ENCODE peak calls at places on chromosomes 2 and 18, in six cellular contexts. One of them, this sample, is unnamed.

GRCh38 chr2:203648273-203648672 is 58.2 kb upstream of the CD28 start:
- DNase-seq in transverse colon: no peak
- DNase-seq in IMR-90: peak; percentile 21
- DNase-seq in testis: no peak
- DNase-seq in sigmoid colon: no peak
- DNase-seq in heart left ventricle: no peak
- DNase-seq in this sample: no peak

GRCh38 chr2:27085670-27086089 is 892 bp upstream of the KHK start:
- DNase-seq in testis: peak; percentile 88
- DNase-seq in sigmoid colon: peak; percentile 94
- DNase-seq in transverse colon: peak; percentile 84
- DNase-seq in IMR-90: peak; percentile 45
- DNase-seq in heart left ventricle: peak; percentile 81
- DNase-seq in this sample: peak; percentile 91

GRCh38 chr2:67515021-67515420 is 117.9 kb downstream of the ETAA1 start:
- DNase-seq in IMR-90: no peak
- DNase-seq in testis: no peak
- DNase-seq in sigmoid colon: no peak
- DNase-seq in transverse colon: no peak
- DNase-seq in heart left ventricle: no peak
- DNase-seq in this sample: no peak

GRCh38 chr2:186590538-186591441 is 934 bp downstream of the ITGAV start:
- DNase-seq in heart left ventricle: peak; percentile 58
- DNase-seq in sigmoid colon: no peak
- DNase-seq in IMR-90: peak; percentile 45
- DNase-seq in transverse colon: peak; percentile 41
- DNase-seq in testis: peak; percentile 79
- DNase-seq in this sample: no peak

GRCh38 chr2:205494856-205495255 is 187.4 kb upstream of the NRP2 start:
- DNase-seq in sigmoid colon: no peak
- DNase-seq in IMR-90: peak; percentile 73
- DNase-seq in testis: no peak
- DNase-seq in heart left ventricle: no peak
- DNase-seq in transverse colon: no peak
- DNase-seq in this sample: no peak

GRCh38 chr2:36462311-36462710 is 106.7 kb downstream of the CRIM1 start:
- DNase-seq in transverse colon: no peak
- DNase-seq in testis: no peak
- DNase-seq in sigmoid colon: no peak
- DNase-seq in heart left ventricle: no peak
- DNase-seq in IMR-90: no peak
- DNase-seq in this sample: no peak

GRCh38 chr2:101830555-101830954 is 133.0 kb downstream of the MAP4K4 start:
- DNase-seq in sigmoid colon: no peak
- DNase-seq in heart left ventricle: no peak
- DNase-seq in IMR-90: peak; percentile 91
- DNase-seq in transverse colon: no peak
- DNase-seq in testis: no peak
- DNase-seq in this sample: no peak

GRCh38 chr2:182652326-182652725 is 63.7 kb upstream of the DNAJC10 start:
- DNase-seq in IMR-90: no peak
- DNase-seq in sigmoid colon: no peak
- DNase-seq in heart left ventricle: no peak
- DNase-seq in testis: no peak
- DNase-seq in transverse colon: no peak
- DNase-seq in this sample: no peak

GRCh38 chr2:164542584-164543021 is 78.7 kb downstream of the GRB14 start:
- DNase-seq in testis: no peak
- DNase-seq in transverse colon: no peak
- DNase-seq in heart left ventricle: no peak
- DNase-seq in sigmoid colon: no peak
- DNase-seq in IMR-90: peak; percentile 15
- DNase-seq in this sample: no peak

GRCh38 chr2:107303964-107304363 is 418.0 kb upstream of the ST6GAL2 start:
- DNase-seq in IMR-90: no peak
- DNase-seq in testis: no peak
- DNase-seq in transverse colon: no peak
- DNase-seq in heart left ventricle: no peak
- DNase-seq in sigmoid colon: no peak
- DNase-seq in this sample: no peak

GRCh38 chr2:16525265-16525887 is 140.3 kb downstream of the CYRIA start:
- DNase-seq in IMR-90: no peak
- DNase-seq in testis: peak; percentile 70
- DNase-seq in heart left ventricle: no peak
- DNase-seq in transverse colon: peak; percentile 26
- DNase-seq in sigmoid colon: no peak
- DNase-seq in this sample: no peak

GRCh38 chr2:197672494-197672893 is 2.9 kb downstream of the RFTN2 start:
- DNase-seq in testis: no peak
- DNase-seq in heart left ventricle: no peak
- DNase-seq in IMR-90: no peak
- DNase-seq in transverse colon: no peak
- DNase-seq in sigmoid colon: no peak
- DNase-seq in this sample: no peak

GRCh38 chr18:72114801-72115594 is 429.1 kb downstream of the CBLN2 start:
- DNase-seq in sigmoid colon: no peak
- DNase-seq in transverse colon: no peak
- DNase-seq in heart left ventricle: no peak
- DNase-seq in testis: no peak
- DNase-seq in IMR-90: no peak
- DNase-seq in this sample: no peak

GRCh38 chr2:45700407-45701013 is 49.0 kb downstream of the PRKCE start:
- DNase-seq in heart left ventricle: no peak
- DNase-seq in transverse colon: no peak
- DNase-seq in testis: peak; percentile 46
- DNase-seq in IMR-90: no peak
- DNase-seq in sigmoid colon: peak; percentile 85
- DNase-seq in this sample: no peak

GRCh38 chr2:102788880-102789250 is 27.0 kb downstream of the TMEM182 start:
- DNase-seq in transverse colon: peak; percentile 15
- DNase-seq in IMR-90: no peak
- DNase-seq in testis: no peak
- DNase-seq in sigmoid colon: peak; percentile 90
- DNase-seq in heart left ventricle: peak; percentile 59
- DNase-seq in this sample: no peak

GRCh38 chr2:69735696-69736095 is 6.2 kb upstream of the ANXA4 start:
- DNase-seq in transverse colon: no peak
- DNase-seq in heart left ventricle: no peak
- DNase-seq in testis: peak; percentile 68
- DNase-seq in sigmoid colon: no peak
- DNase-seq in IMR-90: no peak
- DNase-seq in this sample: no peak

GRCh38 chr2:195622966-195623365 is 34.1 kb upstream of the SLC39A10 start:
- DNase-seq in testis: no peak
- DNase-seq in sigmoid colon: no peak
- DNase-seq in heart left ventricle: no peak
- DNase-seq in IMR-90: peak; percentile 12
- DNase-seq in transverse colon: no peak
- DNase-seq in this sample: no peak

GRCh38 chr2:10150436-10150835 is 27.9 kb downstream of the RRM2 start:
- DNase-seq in sigmoid colon: no peak
- DNase-seq in IMR-90: no peak
- DNase-seq in testis: no peak
- DNase-seq in heart left ventricle: no peak
- DNase-seq in transverse colon: no peak
- DNase-seq in this sample: no peak

GRCh38 chr2:72669121-72669520 is 156.7 kb downstream of the EXOC6B start:
- DNase-seq in transverse colon: no peak
- DNase-seq in sigmoid colon: no peak
- DNase-seq in testis: no peak
- DNase-seq in IMR-90: peak; percentile 77
- DNase-seq in heart left ventricle: no peak
- DNase-seq in this sample: no peak

GRCh38 chr18:75638597-75639467 is 211.3 kb upstream of the SMIM21 start:
- DNase-seq in sigmoid colon: peak; percentile 76
- DNase-seq in IMR-90: peak; percentile 60
- DNase-seq in testis: peak; percentile 24
- DNase-seq in transverse colon: no peak
- DNase-seq in heart left ventricle: peak; percentile 34
- DNase-seq in this sample: no peak

GRCh38 chr2:240134466-240134865 is 1.6 kb downstream of the COPS9 start:
- DNase-seq in transverse colon: no peak
- DNase-seq in IMR-90: no peak
- DNase-seq in sigmoid colon: no peak
- DNase-seq in testis: peak; percentile 9
- DNase-seq in heart left ventricle: no peak
- DNase-seq in this sample: peak; percentile 54

GRCh38 chr2:14790041-14790640 is 157.6 kb downstream of the LRATD1 start:
- DNase-seq in heart left ventricle: no peak
- DNase-seq in transverse colon: no peak
- DNase-seq in IMR-90: no peak
- DNase-seq in sigmoid colon: no peak
- DNase-seq in testis: no peak
- DNase-seq in this sample: no peak

GRCh38 chr2:65820454-65820853 is 388.1 kb upstream of the SPRED2 start:
- DNase-seq in heart left ventricle: no peak
- DNase-seq in testis: no peak
- DNase-seq in IMR-90: no peak
- DNase-seq in sigmoid colon: no peak
- DNase-seq in transverse colon: no peak
- DNase-seq in this sample: no peak

GRCh38 chr2:86793752-86794151 is 3.0 kb upstream of the CD8A start:
- DNase-seq in transverse colon: no peak
- DNase-seq in IMR-90: no peak
- DNase-seq in heart left ventricle: no peak
- DNase-seq in sigmoid colon: no peak
- DNase-seq in testis: no peak
- DNase-seq in this sample: no peak

GRCh38 chr2:181312515-181312927 is 144.7 kb upstream of the ITGA4 start:
- DNase-seq in heart left ventricle: no peak
- DNase-seq in transverse colon: peak; percentile 21
- DNase-seq in testis: no peak
- DNase-seq in sigmoid colon: no peak
- DNase-seq in IMR-90: no peak
- DNase-seq in this sample: peak; percentile 27
- H3K4me1 ChIP-seq in heart left ventricle: no peaks in the 10 kb centered on the region
- H3K4me1 ChIP-seq in transverse colon: no peaks in the 10 kb centered on the region
- H3K4me1 ChIP-seq in testis: no peaks in the 10 kb centered on the region
- H3K4me1 ChIP-seq in sigmoid colon: no peaks in the 10 kb centered on the region
- H3K4me1 ChIP-seq in IMR-90: no peaks in the 10 kb centered on the region
- H3K4me1 ChIP-seq in this sample: peaks cover 74% of the 10 kb centered on the region

GRCh38 chr2:159904565-159905281 is 106.7 kb upstream of the CD302 start:
- DNase-seq in transverse colon: peak; percentile 90
- DNase-seq in heart left ventricle: peak; percentile 56
- DNase-seq in IMR-90: no peak
- DNase-seq in sigmoid colon: no peak
- DNase-seq in testis: peak; percentile 60
- DNase-seq in this sample: peak; percentile 96
- TF ChIP-seq POLR2A in transverse colon: peak; percentile 74
- TF ChIP-seq POLR2A in heart left ventricle: no peak
- TF ChIP-seq POLR2A in IMR-90: no peak
- TF ChIP-seq POLR2A in sigmoid colon: no peak
- TF ChIP-seq POLR2A in testis: no peak
- TF ChIP-seq POLR2A in this sample: no peak

GRCh38 chr2:7057865-7058400 is 140.7 kb downstream of the RNF144A start:
- DNase-seq in heart left ventricle: no peak
- DNase-seq in sigmoid colon: no peak
- DNase-seq in transverse colon: no peak
- DNase-seq in testis: no peak
- DNase-seq in IMR-90: no peak
- DNase-seq in this sample: no peak

GRCh38 chr2:7053650-7054262 is 136.5 kb downstream of the RNF144A start:
- DNase-seq in testis: peak; percentile 49
- DNase-seq in sigmoid colon: peak; percentile 68
- DNase-seq in IMR-90: no peak
- DNase-seq in transverse colon: no peak
- DNase-seq in heart left ventricle: no peak
- DNase-seq in this sample: peak; percentile 78

GRCh38 chr2:7048762-7049294 is 131.6 kb downstream of the RNF144A start:
- DNase-seq in transverse colon: no peak
- DNase-seq in testis: no peak
- DNase-seq in sigmoid colon: no peak
- DNase-seq in heart left ventricle: no peak
- DNase-seq in IMR-90: no peak
- DNase-seq in this sample: no peak

GRCh38 chr2:7052404-7052803 is 135.2 kb downstream of the RNF144A start:
- DNase-seq in sigmoid colon: no peak
- DNase-seq in transverse colon: no peak
- DNase-seq in IMR-90: no peak
- DNase-seq in testis: no peak
- DNase-seq in heart left ventricle: no peak
- DNase-seq in this sample: peak; percentile 82
- H3K4me1 ChIP-seq in sigmoid colon: peaks cover 6% of the 10 kb centered on the region
- H3K4me1 ChIP-seq in transverse colon: no peaks in the 10 kb centered on the region
- H3K4me1 ChIP-seq in IMR-90: no peaks in the 10 kb centered on the region
- H3K4me1 ChIP-seq in testis: no peaks in the 10 kb centered on the region
- H3K4me1 ChIP-seq in heart left ventricle: no peaks in the 10 kb centered on the region
- H3K4me1 ChIP-seq in this sample: peaks cover 20% of the 10 kb centered on the region

GRCh38 chr2:169824373-169825333 is at the start of gene METTL5:
- DNase-seq in heart left ventricle: peak; percentile 86
- DNase-seq in sigmoid colon: peak; percentile 88
- DNase-seq in transverse colon: peak; percentile 84
- DNase-seq in IMR-90: peak; percentile 70
- DNase-seq in testis: peak; percentile 90
- DNase-seq in this sample: peak; percentile 95

GRCh38 chr2:169823996-169824372 is 721 bp downstream of the METTL5 start:
- DNase-seq in IMR-90: no peak
- DNase-seq in heart left ventricle: no peak
- DNase-seq in sigmoid colon: no peak
- DNase-seq in transverse colon: no peak
- DNase-seq in testis: no peak
- DNase-seq in this sample: no peak

GRCh38 chr2:169822785-169823392 is 1.8 kb downstream of the METTL5 start:
- DNase-seq in sigmoid colon: no peak
- DNase-seq in transverse colon: no peak
- DNase-seq in testis: no peak
- DNase-seq in heart left ventricle: no peak
- DNase-seq in IMR-90: peak; percentile 14
- DNase-seq in this sample: no peak

GRCh38 chr2:169828141-169828811 is 1.0 kb downstream of the UBR3 start:
- DNase-seq in testis: peak; percentile 75
- DNase-seq in sigmoid colon: peak; percentile 71
- DNase-seq in heart left ventricle: peak; percentile 53
- DNase-seq in IMR-90: peak; percentile 41
- DNase-seq in transverse colon: peak; percentile 41
- DNase-seq in this sample: no peak

DNA sequence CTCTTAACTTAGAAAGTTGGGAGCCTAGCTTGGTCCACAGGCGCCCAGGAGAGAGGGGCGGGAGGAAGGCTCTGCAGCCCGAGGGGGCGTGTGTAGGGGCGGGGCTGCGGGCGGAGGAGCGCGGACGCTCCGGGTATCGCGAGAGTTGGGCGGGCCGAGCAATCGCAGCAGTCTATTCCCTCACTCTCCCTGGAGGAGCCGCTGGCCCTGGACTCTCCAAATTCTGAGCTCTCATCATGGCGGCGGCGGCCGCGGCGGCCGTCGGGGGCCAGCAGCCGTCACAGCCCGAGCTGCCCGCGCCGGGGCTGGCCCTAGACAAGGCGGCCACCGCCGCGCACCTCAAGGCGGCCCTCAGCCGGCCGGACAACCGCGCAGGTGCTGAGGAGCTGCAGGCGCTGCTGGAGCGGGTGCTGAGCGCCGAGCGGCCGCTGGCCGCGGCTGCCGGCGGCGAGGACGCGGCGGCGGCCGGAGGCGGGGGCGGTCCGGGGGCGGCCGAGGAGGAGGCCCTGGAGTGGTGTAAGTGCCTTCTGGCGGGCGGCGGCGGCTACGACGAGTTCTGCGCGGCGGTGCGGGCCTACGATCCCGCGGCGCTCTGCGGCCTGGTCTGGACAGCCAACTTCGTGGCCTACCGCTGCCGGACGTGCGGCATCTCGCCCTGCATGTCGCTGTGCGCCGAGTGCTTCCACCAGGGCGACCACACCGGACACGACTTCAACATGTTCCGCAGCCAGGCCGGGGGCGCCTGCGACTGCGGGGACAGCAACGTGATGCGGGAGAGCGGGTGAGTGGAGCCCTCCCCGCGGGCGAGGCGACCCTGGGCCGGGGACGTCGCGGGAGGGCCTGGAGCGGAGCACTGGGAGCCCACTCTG is at the start of gene UBR3:
- DNase-seq in testis: peak; percentile 96
- DNase-seq in IMR-90: peak; percentile 91
- DNase-seq in transverse colon: peak; percentile 95
- DNase-seq in sigmoid colon: peak; percentile 97
- DNase-seq in heart left ventricle: peak; percentile 96
- DNase-seq in this sample: peak; percentile 98
- TF ChIP-seq POLR2A in testis: peak; percentile 56
- TF ChIP-seq POLR2A in IMR-90: peak; percentile 94
- TF ChIP-seq POLR2A in transverse colon: peak; percentile 72
- TF ChIP-seq POLR2A in sigmoid colon: no peak
- TF ChIP-seq POLR2A in heart left ventricle: peak; percentile 88
- TF ChIP-seq POLR2A in this sample: no peak

This sample was measured in spleen.